ENCODE peak calls at places on chromosome 10, in eight cellular contexts. W is spleen, P is stomach, F is endothelial cell of umbilical vein, H is prostate gland, R is esophagus muscularis mucosa, Y is suprapubic skin, A is sigmoid colon. U is an unnamed sample. For H3K9me3, the result is how much of the 10 kb centered on the place peaks cover.

GRCh38 chr10:84337199-84337598 is 8.8 kb downstream of the CCSER2 start:
- DNase-seq in H (no peak), F (no peak), R (no peak), W (no peak), P (no peak), A (no peak), Y (no peak), U (no peak)

GRCh38 chr10:111129348-111129747 is 52.5 kb downstream of the ADRA2A start:
- DNase-seq in W (no peak), F (no peak), H (no peak), P (no peak), A (no peak), Y (no peak), R (peak), U (no peak)

GRCh38 chr10:96863922-96864543 is 31.9 kb downstream of the LCOR start:
- DNase-seq in R (no peak), W (no peak), A (no peak), Y (no peak), F (peak), P (no peak), H (peak), U (no peak)

GRCh38 chr10:64102264-64102633 is 581.0 kb downstream of the REEP3 start:
- DNase-seq in H (no peak), A (no peak), Y (no peak), P (no peak), R (no peak), F (no peak), W (no peak), U (no peak)

GRCh38 chr10:13759167-13759566 is 172.4 kb downstream of the PRPF18 start:
- DNase-seq in P (no peak), W (no peak), Y (no peak), R (no peak), F (no peak), A (no peak), H (no peak), U (no peak)

GRCh38 chr10:111986079-111986478 is 197.5 kb downstream of the GPAM start:
- DNase-seq in H (no peak), Y (no peak), F (no peak), P (no peak), R (no peak), A (no peak), W (no peak), U (no peak)

GRCh38 chr10:62861507-62861906 is 45.3 kb upstream of the EGR2 start:
- DNase-seq in W (no peak), A (no peak), P (no peak), Y (no peak), F (no peak), R (no peak), H (no peak), U (no peak)

GRCh38 chr10:92689663-92690210 is at the start of gene HHEX:
- DNase-seq in W (peak), P (peak), R (peak), A (peak), F (peak), Y (no peak), H (peak), U (no peak)

GRCh38 chr10:130141878-130142277 is 5.7 kb downstream of the GLRX3 start:
- DNase-seq in A (no peak), Y (no peak), F (no peak), P (no peak), H (no peak), W (no peak), R (no peak), U (no peak)

GRCh38 chr10:97234403-97234802 is 48.6 kb upstream of the SLIT1 start:
- DNase-seq in W (no peak), R (no peak), P (no peak), F (peak), Y (no peak), H (no peak), A (no peak), U (no peak)

GRCh38 chr10:113690749-113691148 is 11.0 kb downstream of the CASP7 start:
- DNase-seq in P (no peak), H (no peak), W (no peak), R (no peak), F (no peak), A (no peak), Y (no peak), U (no peak)

GRCh38 chr10:59234814-59235429 is 58.5 kb downstream of the PHYHIPL start:
- DNase-seq in P (no peak), F (peak), Y (no peak), R (no peak), A (no peak), H (peak), W (no peak), U (no peak)

GRCh38 chr10:3484306-3485187 is 300.5 kb downstream of the KLF6 start:
- DNase-seq in W (no peak), H (no peak), Y (no peak), R (no peak), A (no peak), F (no peak), P (no peak), U (no peak)

GRCh38 chr10:76318171-76318570 is 886.7 kb downstream of the LRMDA start:
- DNase-seq in F (no peak), Y (no peak), P (peak), A (no peak), H (no peak), W (no peak), R (no peak), U (no peak)

GRCh38 chr10:75959209-75959608 is 527.8 kb downstream of the LRMDA start:
- DNase-seq in P (no peak), H (no peak), F (no peak), A (no peak), Y (no peak), W (no peak), R (no peak), U (no peak)

GRCh38 chr10:29174389-29174788 is 114.5 kb upstream of the LYZL1 start:
- DNase-seq in P (no peak), F (no peak), A (no peak), Y (no peak), W (no peak), H (no peak), R (no peak), U (no peak)

GRCh38 chr10:33126742-33127141 is 168.7 kb upstream of the ITGB1 start:
- DNase-seq in P (no peak), A (no peak), H (no peak), W (no peak), F (no peak), Y (no peak), R (no peak), U (no peak)

GRCh38 chr10:121596668-121597503 is 1.4 kb downstream of the FGFR2 start:
- DNase-seq in H (peak), W (no peak), A (peak), R (no peak), F (no peak), Y (no peak), P (peak), U (no peak)

GRCh38 chr10:29140991-29141390 is 147.9 kb upstream of the LYZL1 start:
- DNase-seq in P (no peak), W (no peak), F (no peak), A (no peak), H (no peak), Y (no peak), R (no peak), U (no peak)

GRCh38 chr10:94129393-94130130 is 135.8 kb downstream of the PLCE1 start:
- DNase-seq in R (no peak), A (no peak), P (no peak), H (no peak), Y (no peak), W (no peak), F (no peak), U (no peak)

GRCh38 chr10:88731296-88731695 is 25.2 kb downstream of the LIPK start:
- DNase-seq in A (no peak), P (peak), F (no peak), R (no peak), H (no peak), Y (no peak), W (peak), U (no peak)

GRCh38 chr10:52818019-52818418 is 45.4 kb upstream of the MBL2 start:
- DNase-seq in F (peak), W (no peak), H (no peak), R (no peak), Y (no peak), A (no peak), P (no peak), U (no peak)

GRCh38 chr10:6237189-6237496 is 34.4 kb downstream of the PFKFB3 start:
- DNase-seq in Y (no peak), W (no peak), H (no peak), A (no peak), R (no peak), F (no peak), P (no peak), U (no peak)

GRCh38 chr10:17233534-17233933 is 5.5 kb downstream of the VIM start:
- DNase-seq in W (no peak), H (no peak), F (peak), P (no peak), R (no peak), Y (no peak), A (peak), U (no peak)

DNA sequence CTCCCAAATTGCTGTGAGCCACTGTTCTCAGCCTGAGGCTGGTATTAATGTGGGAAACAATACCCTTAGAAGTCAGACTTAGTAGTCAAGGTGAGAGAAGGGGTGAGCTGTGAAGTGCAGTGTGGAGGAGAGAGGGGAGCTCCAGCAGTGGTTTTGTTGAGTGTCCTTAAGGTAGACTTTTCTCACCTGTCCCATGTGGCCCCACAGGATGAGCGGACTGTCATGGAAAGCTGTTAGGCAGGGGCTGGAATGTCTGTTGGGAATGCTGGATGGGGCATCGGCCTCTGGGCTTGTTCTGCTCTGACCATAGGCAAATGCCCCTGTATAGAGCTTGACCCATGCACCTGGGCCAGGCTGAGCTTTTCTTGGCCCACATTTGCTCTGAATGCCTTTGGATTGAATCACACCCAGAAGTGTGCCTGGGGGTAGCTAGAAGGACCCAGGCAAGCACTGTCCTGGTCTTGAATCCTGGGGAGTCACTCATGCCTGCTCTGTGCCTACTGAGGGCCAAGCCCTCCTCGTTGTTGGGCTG is 36.3 kb upstream of the SH2D4B start:
- DNase-seq in F (no peak), W (peak), R (no peak), H (no peak), P (peak), A (no peak), Y (no peak), U (no peak)
- TF ChIP-seq POLR2AphosphoS5 in F (no peak), W (no peak), R (no peak), H (no peak), P (no peak), A (no peak), Y (no peak), U (no peak)

GRCh38 chr10:131816941-131817700 is 83.7 kb upstream of the PPP2R2D start:
- DNase-seq in Y (peak), H (no peak), W (no peak), A (no peak), F (no peak), R (peak), P (no peak), U (peak)
- H3K9me3 ChIP-seq in Y (under half), H (under half), W (under half), A (under half), F (under half), R (under half), P (under half), U (under half)

GRCh38 chr10:22150842-22151241 is 67.0 kb downstream of the EBLN1 start:
- DNase-seq in P (no peak), W (no peak), H (no peak), R (no peak), F (no peak), Y (no peak), A (no peak), U (no peak)
- TF ChIP-seq POLR2AphosphoS5 in P (no peak), W (no peak), H (no peak), R (no peak), F (no peak), Y (no peak), A (no peak), U (no peak)

GRCh38 chr10:42939237-42939636 is 137.6 kb upstream of the RET start:
- DNase-seq in F (no peak), A (peak), Y (no peak), R (peak), W (peak), P (peak), H (no peak), U (peak)
- H3K9me3 ChIP-seq in F (under half), A (under half), Y (under half), R (under half), W (under half), P (under half), H (under half), U (under half)

DNA sequence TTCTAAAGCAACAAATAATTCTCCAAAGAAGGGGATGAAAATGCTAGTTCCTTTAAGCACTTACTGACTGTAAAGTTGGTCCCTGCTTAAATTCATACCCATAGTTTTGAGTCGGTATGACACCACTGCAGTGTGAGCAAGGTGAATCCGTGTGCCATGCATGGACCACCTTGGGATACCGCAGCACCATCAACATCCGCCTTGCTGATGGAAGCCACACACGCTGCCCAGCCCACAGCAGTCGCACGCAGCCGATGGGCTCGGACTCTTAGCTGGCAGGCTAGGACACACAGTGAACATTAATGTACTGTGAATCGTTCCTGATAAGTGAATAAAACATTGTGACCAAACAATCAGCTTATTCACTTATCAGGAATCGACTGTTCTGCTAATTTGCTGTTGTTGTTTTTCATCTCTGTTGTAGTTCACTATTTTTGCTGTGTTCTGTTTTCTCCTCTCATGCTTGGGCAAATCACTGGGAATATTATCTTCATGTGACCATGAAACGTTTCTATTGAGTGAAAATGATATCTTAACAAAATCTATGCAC is 275.5 kb downstream of the USP6NL start:
- DNase-seq in R (no peak), P (no peak), A (no peak), F (no peak), H (no peak), Y (no peak), W (no peak), U (no peak)
- TF ChIP-seq POLR2AphosphoS5 in R (no peak), P (no peak), A (no peak), F (no peak), H (no peak), Y (no peak), W (peak), U (no peak)

GRCh38 chr10:133466683-133467275 is 13.0 kb downstream of the SCART1 start:
- DNase-seq in P (no peak), A (no peak), H (no peak), W (no peak), Y (peak), R (peak), F (no peak), U (no peak)
- H3K9me3 ChIP-seq in P (under half), A (under half), H (under half), W (under half), Y (under half), R (under half), F (under half), U (under half)